ENCODE peak calls at places on chromosomes 16 and 17, in five cellular contexts. A is H7, H is GM12865, S is Caco-2, Z is cardiac fibroblast. W is an unnamed sample.

GRCh38 chr17:7589204-7589868 is 558 bp downstream of the SOX15 start:
- DNase-seq in S (no peak), H (peak), Z (peak), A (peak), W (peak)

GRCh38 chr17:50039058-50039457 is 16.9 kb upstream of the ITGA3 start:
- DNase-seq in A (no peak), S (no peak), Z (no peak), H (no peak), W (no peak)

GRCh38 chr16:49681449-49681848 is 174.5 kb downstream of the ZNF423 start:
- DNase-seq in H (no peak), S (no peak), Z (no peak), A (no peak), W (no peak)

GRCh38 chr17:71870546-71870862 is 250.3 kb upstream of the SOX9 start:
- DNase-seq in S (no peak), H (no peak), Z (no peak), A (no peak), W (no peak)

GRCh38 chr16:85644093-85644712 is 31.1 kb downstream of the GSE1 start:
- DNase-seq in A (no peak), H (no peak), Z (no peak), S (no peak), W (no peak)

GRCh38 chr16:85674828-85675227 is 13.9 kb downstream of the GINS2 start:
- DNase-seq in A (peak), Z (no peak), H (peak), S (no peak), W (no peak)

GRCh38 chr17:40130352-40131042 is 8.7 kb downstream of the MSL1 start:
- DNase-seq in A (no peak), Z (peak), H (no peak), S (no peak), W (no peak)

GRCh38 chr17:63774982-63775290 is 966 bp downstream of the DDX42 start:
- DNase-seq in A (no peak), Z (peak), S (no peak), H (peak), W (no peak)

GRCh38 chr16:56916571-56917403 is 15.2 kb upstream of the HERPUD1 start:
- DNase-seq in Z (no peak), S (no peak), A (no peak), H (peak), W (no peak)

GRCh38 chr17:6936370-6937028 is 59.4 kb upstream of the ALOX12 start:
- DNase-seq in H (peak), A (peak), S (no peak), Z (peak), W (no peak)

GRCh38 chr17:19263621-19264010 is 26.4 kb downstream of the EPN2 start:
- DNase-seq in Z (peak), H (no peak), A (no peak), S (no peak), W (no peak)

GRCh38 chr17:63932008-63932561 is at the start of gene CD79B:
- DNase-seq in A (peak), S (no peak), H (peak), Z (no peak), W (no peak)

GRCh38 chr17:20092973-20093626 is 83.9 kb downstream of the SPECC1 start:
- DNase-seq in Z (no peak), A (no peak), S (no peak), H (no peak), W (no peak)

GRCh38 chr16:88656291-88656980 is 5.6 kb upstream of the CYBA start:
- DNase-seq in H (no peak), A (no peak), Z (no peak), S (no peak), W (no peak)

GRCh38 chr17:65527381-65527780 is 34.1 kb downstream of the AXIN2 start:
- DNase-seq in A (no peak), Z (no peak), H (no peak), S (no peak), W (no peak)

GRCh38 chr16:85245307-85246172 is 133.3 kb upstream of the CIBAR2 start:
- DNase-seq in S (peak), H (peak), A (peak), Z (peak), W (no peak)

GRCh38 chr17:31487648-31488263 is 96.3 kb downstream of the RAB11FIP4 start:
- DNase-seq in H (peak), S (peak), A (peak), Z (peak), W (no peak)

GRCh38 chr17:46044286-46044928 is 45.4 kb downstream of the STH start:
- DNase-seq in H (peak), Z (peak), A (peak), S (peak), W (peak)

GRCh38 chr16:31253642-31254045 is 6.1 kb upstream of the ITGAM start:
- DNase-seq in S (peak), H (peak), Z (no peak), A (no peak), W (no peak)

GRCh38 chr16:23333962-23334361 is 31.9 kb downstream of the SCNN1B start:
- DNase-seq in S (no peak), H (no peak), A (no peak), Z (no peak), W (no peak)

GRCh38 chr16:55120408-55120807 is 189.7 kb downstream of the IRX5 start:
- DNase-seq in A (peak), S (peak), Z (no peak), H (no peak), W (no peak)

GRCh38 chr16:85567101-85567866 is 45.8 kb upstream of the GSE1 start:
- DNase-seq in H (no peak), Z (no peak), A (peak), S (no peak), W (no peak)

GRCh38 chr16:13909872-13910303 is 10.1 kb upstream of the ERCC4 start:
- DNase-seq in Z (peak), S (no peak), H (no peak), A (no peak), W (peak)

DNA sequence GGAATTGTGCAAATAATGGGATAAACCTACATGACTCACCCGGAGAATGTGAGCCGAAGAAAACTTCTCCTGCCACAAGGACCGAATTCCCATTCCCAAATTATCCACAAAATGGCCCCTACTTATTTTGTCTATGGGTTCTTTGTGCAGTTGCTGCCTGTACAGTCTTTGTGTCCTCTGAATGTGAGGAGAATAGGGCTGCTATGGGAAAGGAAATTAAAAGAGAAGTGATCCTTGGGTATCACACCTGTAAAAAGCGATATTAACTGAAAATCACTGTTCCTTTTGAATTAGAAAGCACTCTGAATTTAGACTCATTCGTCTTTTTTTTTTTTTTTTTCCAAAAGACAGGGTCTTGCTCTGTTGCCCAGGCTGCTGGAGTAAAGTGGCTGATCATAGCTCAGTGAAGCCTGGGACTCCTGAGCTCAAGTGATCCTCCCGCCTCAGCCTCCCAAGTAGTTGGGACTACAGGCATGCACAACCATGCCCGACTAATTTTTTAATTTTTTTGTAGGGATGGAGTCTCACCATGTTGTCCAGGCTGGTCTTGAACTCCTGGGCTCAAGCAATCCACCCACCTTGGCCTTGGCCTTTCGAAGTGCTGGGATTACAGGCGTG is 45.4 kb downstream of the CHD9 start:
- DNase-seq in Z (no peak), A (no peak), H (no peak), S (no peak), W (no peak)
- H3K4me3 ChIP-seq in Z (peak), A (peak), H (peak), S (peak), W (peak)

DNA sequence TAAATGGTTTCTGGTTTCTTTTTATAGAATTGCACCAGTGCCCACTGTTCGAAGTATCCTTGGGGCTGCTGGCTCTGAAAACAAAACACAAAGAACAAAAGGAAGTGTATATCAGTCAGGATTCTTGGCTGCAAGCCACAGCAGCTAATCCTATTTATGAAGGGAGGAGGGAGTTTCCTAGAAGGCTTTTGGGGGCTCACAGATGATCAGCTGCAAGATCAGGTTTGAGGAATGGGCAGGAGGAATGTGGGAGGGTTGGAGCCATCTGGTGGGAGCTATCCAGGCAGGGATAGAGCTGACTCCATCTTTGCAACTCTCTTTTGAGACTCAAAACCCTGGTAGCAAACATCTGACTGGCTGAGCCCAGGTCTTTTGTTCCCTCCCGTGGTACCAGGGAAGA is 118.3 kb upstream of the EEF2KMT start:
- DNase-seq in S (no peak), Z (no peak), H (no peak), A (no peak), W (no peak)
- H3K4me3 ChIP-seq in S (no peak), Z (no peak), H (no peak), A (no peak), W (no peak)

GRCh38 chr16:30094541-30095165 is 1.4 kb downstream of the YPEL3 start:
- DNase-seq in Z (no peak), S (no peak), H (no peak), A (no peak), W (no peak)

GRCh38 chr16:30092373-30093010 is 768 bp upstream of the TBX6 start:
- DNase-seq in H (peak), Z (peak), A (peak), S (no peak), W (no peak)

GRCh38 chr16:30088832-30089624 is 2.7 kb downstream of the TBX6 start:
- DNase-seq in S (no peak), A (no peak), H (no peak), Z (no peak), W (no peak)

GRCh38 chr16:30090607-30091332 is 954 bp downstream of the TBX6 start:
- DNase-seq in H (no peak), Z (no peak), S (no peak), A (no peak), W (no peak)

DNA sequence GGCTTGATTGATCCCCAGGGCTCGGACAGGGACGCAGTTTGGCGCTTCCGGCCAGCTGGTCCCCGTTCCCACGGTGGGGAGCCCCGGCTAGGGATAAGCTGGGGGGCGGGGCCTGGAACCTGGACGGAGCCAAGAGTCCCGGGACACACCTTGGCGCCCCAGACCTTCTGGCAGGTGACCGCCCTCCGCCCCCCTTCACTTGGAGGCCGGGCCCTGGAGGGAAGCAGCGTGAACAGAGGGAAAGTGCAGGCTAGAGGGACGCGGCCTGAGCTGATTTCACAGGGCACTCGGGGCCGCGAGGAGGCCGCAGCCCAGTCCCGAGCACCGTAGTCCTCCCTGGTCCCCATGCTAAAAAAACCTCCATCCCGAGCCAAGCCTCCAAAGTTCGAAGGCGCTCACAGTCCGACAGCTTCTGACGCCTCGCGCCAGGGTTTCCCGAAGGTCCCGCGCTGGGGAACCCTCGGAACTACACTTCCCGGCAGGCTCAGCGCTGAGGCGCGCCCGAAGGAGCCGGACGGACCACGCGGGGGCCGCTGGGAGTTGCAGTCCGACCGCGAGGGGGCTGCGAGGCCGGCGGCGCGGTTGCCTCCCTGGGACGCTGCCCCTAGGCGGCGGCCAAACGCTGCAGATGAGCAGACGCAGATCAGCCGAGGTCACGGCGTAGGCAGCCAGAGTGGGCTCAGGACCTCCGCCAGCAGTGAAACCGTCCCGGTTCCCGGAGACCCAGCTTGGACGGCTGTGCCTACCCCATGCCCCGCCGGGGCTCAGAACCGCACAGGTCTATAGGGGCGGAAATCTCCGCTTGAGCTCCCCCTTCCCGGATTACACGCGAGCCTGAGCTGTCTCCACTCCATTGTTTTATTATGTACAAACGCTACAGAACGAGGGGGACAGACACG is at the start of gene TBX6:
- DNase-seq in S (peak), Z (peak), A (peak), H (peak), W (peak)
- H3K4me3 ChIP-seq in S (peak), Z (peak), A (peak), H (peak), W (peak)

GRCh38 chr16:47144559-47144877 is 773 bp upstream of the NETO2 start:
- DNase-seq in H (no peak), S (no peak), Z (no peak), A (no peak), W (no peak)
- H3K4me3 ChIP-seq in H (peak), S (peak), Z (peak), A (peak), W (peak)

GRCh38 chr17:8865385-8865784 is 2.1 kb downstream of the PIK3R6 start:
- DNase-seq in A (no peak), Z (no peak), S (no peak), H (no peak), W (no peak)
- H3K4me3 ChIP-seq in A (no peak), Z (no peak), S (no peak), H (peak), W (no peak)

GRCh38 chr17:4584835-4585187 is 482 bp downstream of the SMTNL2 start:
- DNase-seq in S (no peak), Z (no peak), A (peak), H (no peak), W (no peak)
- H3K4me3 ChIP-seq in S (peak), Z (peak), A (peak), H (no peak), W (no peak)

GRCh38 chr17:42547001-42547461 is 5.7 kb upstream of the HSD17B1 start:
- DNase-seq in Z (no peak), S (no peak), A (peak), H (no peak), W (no peak)

GRCh38 chr17:42544874-42545283 is 7.8 kb upstream of the HSD17B1 start:
- DNase-seq in S (no peak), H (no peak), Z (no peak), A (no peak), W (no peak)

GRCh38 chr17:42548993-42549755 is 3.5 kb upstream of the HSD17B1 start:
- DNase-seq in S (no peak), Z (no peak), H (no peak), A (peak), W (no peak)

GRCh38 chr17:42547698-42548069 is 5.0 kb upstream of the HSD17B1 start:
- DNase-seq in Z (no peak), A (no peak), S (no peak), H (no peak), W (no peak)

GRCh38 chr17:42548070-42548837 is 4.5 kb upstream of the HSD17B1 start:
- DNase-seq in H (peak), A (peak), Z (peak), S (no peak), W (no peak)
- H3K4me3 ChIP-seq in H (peak), A (peak), Z (peak), S (no peak), W (peak)